ENCODE peak calls at places on chromosomes 1 and 21, in four cellular contexts. V, R, T and B are unnamed samples.

GRCh38 chr1:203034422-203035110 is 8.3 kb downstream of the PPFIA4 start:
- DNase-seq in V (no peak), R (no peak), T (no peak), B (no peak)

GRCh38 chr21:27466175-27466574 is 499.3 kb upstream of the ADAMTS5 start:
- DNase-seq in V (no peak), R (no peak), T (no peak), B (no peak)

GRCh38 chr1:10950316-10951172 is 61.9 kb upstream of the TARDBP start:
- DNase-seq in V (no peak), R (no peak), T (no peak), B (no peak)

GRCh38 chr1:2312589-2313301 is 78.6 kb downstream of the MORN1 start:
- DNase-seq in V (no peak), R (no peak), T (no peak), B (no peak)

GRCh38 chr1:198935371-198935921 is 296.6 kb downstream of the PTPRC start:
- DNase-seq in V (peak), R (peak), T (peak), B (peak)

GRCh38 chr21:16420086-16420724 is 690.4 kb downstream of the USP25 start:
- DNase-seq in V (no peak), R (peak), T (peak), B (peak)

GRCh38 chr1:23810818-23811420 is 10.4 kb upstream of the GALE start:
- DNase-seq in V (peak), R (no peak), T (peak), B (peak)

GRCh38 chr1:110584045-110584444 is 22.1 kb downstream of the KCNA2 start:
- DNase-seq in V (no peak), R (no peak), T (no peak), B (no peak)

GRCh38 chr1:54487571-54488050 is 60.4 kb upstream of the ACOT11 start:
- DNase-seq in V (no peak), R (no peak), T (peak), B (no peak)

GRCh38 chr1:225977937-225978748 is 21.0 kb downstream of the SDE2 start:
- DNase-seq in V (no peak), R (no peak), T (no peak), B (no peak)

GRCh38 chr1:207463021-207463420 is 8.9 kb downstream of the CR2 start:
- DNase-seq in V (no peak), R (peak), T (no peak), B (no peak)

GRCh38 chr1:235632538-235633219 is 16.9 kb downstream of the GNG4 start:
- DNase-seq in V (no peak), R (peak), T (no peak), B (peak)

GRCh38 chr1:227316941-227317540 is 1.3 kb downstream of the CDC42BPA start:
- DNase-seq in V (no peak), R (peak), T (peak), B (peak)

GRCh38 chr1:245715291-245715701 is 560.5 kb downstream of the KIF26B start:
- DNase-seq in V (no peak), R (peak), T (no peak), B (no peak)

GRCh38 chr1:206808615-206809014 is 36.3 kb upstream of the IL10 start:
- DNase-seq in V (no peak), R (peak), T (no peak), B (no peak)

GRCh38 chr1:86641318-86641717 is 63.1 kb upstream of the SH3GLB1 start:
- DNase-seq in V (no peak), R (no peak), T (no peak), B (no peak)

GRCh38 chr21:24272527-24272938 is 1334.7 kb downstream of the MRPL39 start:
- DNase-seq in V (no peak), R (no peak), T (no peak), B (no peak)

GRCh38 chr1:109274533-109275476 is 8.1 kb downstream of the PSRC1 start:
- DNase-seq in V (no peak), R (peak), T (peak), B (no peak)

GRCh38 chr1:227920896-227921295 is 26.8 kb downstream of the WNT9A start:
- DNase-seq in V (no peak), R (no peak), T (no peak), B (no peak)

GRCh38 chr1:111559736-111560279 is 56.4 kb upstream of the ADORA3 start:
- DNase-seq in V (no peak), R (peak), T (no peak), B (no peak)

GRCh38 chr1:179091691-179092165 is 9.9 kb downstream of the TOR3A start:
- DNase-seq in V (no peak), R (peak), T (peak), B (no peak)

GRCh38 chr1:11692899-11693590 is 1.5 kb downstream of the DRAXIN start:
- DNase-seq in V (peak), R (peak), T (no peak), B (peak)

GRCh38 chr1:236880209-236880608 is 85.1 kb downstream of the MTR start:
- DNase-seq in V (no peak), R (no peak), T (no peak), B (no peak)

GRCh38 chr1:111497592-111497991 is 5.8 kb downstream of the ADORA3 start:
- DNase-seq in V (no peak), R (no peak), T (no peak), B (no peak)

GRCh38 chr1:113958691-113959090 is 20.6 kb upstream of the OLFML3 start:
- DNase-seq in V (no peak), R (no peak), T (no peak), B (no peak)

GRCh38 chr1:14794136-14794768 is 195.8 kb downstream of the KAZN start:
- DNase-seq in V (no peak), R (no peak), T (no peak), B (no peak)

GRCh38 chr1:205805082-205805711 is 7.8 kb downstream of the SLC41A1 start:
- DNase-seq in V (peak), R (no peak), T (no peak), B (no peak)

GRCh38 chr1:63704443-63704842 is 69.4 kb upstream of the ROR1 start:
- DNase-seq in V (no peak), R (peak), T (no peak), B (peak)

GRCh38 chr1:27562483-27563406 is 41.2 kb downstream of the AHDC1 start:
- DNase-seq in V (no peak), R (no peak), T (no peak), B (no peak)